ENCODE peak calls at places on chromosomes 16 and 17, in five cellular contexts. F is A549, T is HCT116, W is Panc1, N is AG04449. Q is an unnamed sample.

GRCh38 chr17:39212200-39212810 is 12.2 kb downstream of the RPL19 start:
- DNase-seq in F (no peak), T (no peak), W (no peak), N (no peak), Q (no peak)

GRCh38 chr17:75338335-75338734 is 49.1 kb upstream of the SLC25A19 start:
- DNase-seq in F (no peak), T (no peak), W (no peak), N (no peak), Q (no peak)

GRCh38 chr17:34234616-34235015 is 20.5 kb upstream of the CCL2 start:
- DNase-seq in F (no peak), T (no peak), W (no peak), N (no peak), Q (no peak)

GRCh38 chr16:64092284-64092683 is 1029.6 kb downstream of the CDH11 start:
- DNase-seq in F (peak; percentile 0), T (no peak), W (peak; percentile 36), N (peak; percentile 46), Q (no peak)

GRCh38 chr17:4594406-4595349 is 10.3 kb downstream of the SMTNL2 start:
- DNase-seq in F (no peak), T (no peak), W (no peak), N (no peak), Q (no peak)

GRCh38 chr16:75105306-75106061 is 11.1 kb downstream of the LDHD start:
- DNase-seq in F (no peak), T (no peak), W (no peak), N (no peak), Q (no peak)

GRCh38 chr16:54447606-54448440 is 161.2 kb upstream of the IRX3 start:
- DNase-seq in F (peak; percentile 49), T (no peak), W (peak; percentile 43), N (peak; percentile 45), Q (peak; percentile 32)

GRCh38 chr16:4771646-4772045 is 4.7 kb upstream of the ZNF500 start:
- DNase-seq in F (no peak), T (no peak), W (no peak), N (no peak), Q (no peak)

GRCh38 chr17:34173221-34173620 is 81.9 kb upstream of the CCL2 start:
- DNase-seq in F (no peak), T (no peak), W (no peak), N (no peak), Q (no peak)

GRCh38 chr17:57666198-57666870 is 78.8 kb downstream of the CCDC182 start:
- DNase-seq in F (no peak), T (no peak), W (no peak), N (no peak), Q (no peak)

GRCh38 chr17:6374761-6375312 is 60.1 kb downstream of the AIPL1 start:
- DNase-seq in F (peak; percentile 66), T (peak; percentile 57), W (no peak), N (no peak), Q (no peak)

GRCh38 chr16:78775161-78775561 is 675.7 kb downstream of the WWOX start:
- DNase-seq in F (no peak), T (no peak), W (no peak), N (no peak), Q (no peak)

GRCh38 chr16:87407511-87408112 is 15.5 kb downstream of the MAP1LC3B start:
- DNase-seq in F (no peak), T (peak; percentile 100), W (no peak), N (no peak), Q (no peak)

GRCh38 chr16:82011199-82011641 is at the start of gene SDR42E1:
- DNase-seq in F (peak; percentile 70), T (peak; percentile 91), W (no peak), N (no peak), Q (no peak)

GRCh38 chr17:48002920-48003685 is 32.2 kb downstream of the CDK5RAP3 start:
- DNase-seq in F (no peak), T (no peak), W (no peak), N (no peak), Q (no peak)

GRCh38 chr17:27668488-27668823 is 37.5 kb downstream of the LGALS9 start:
- DNase-seq in F (no peak), T (no peak), W (no peak), N (no peak), Q (no peak)

GRCh38 chr16:8923199-8923598 is 40.5 kb downstream of the USP7 start:
- DNase-seq in F (no peak), T (no peak), W (no peak), N (no peak), Q (no peak)

GRCh38 chr16:19502395-19503131 is 19.3 kb downstream of the GDE1 start:
- DNase-seq in F (peak; percentile 82), T (peak; percentile 73), W (peak; percentile 70), N (no peak), Q (peak; percentile 38)

GRCh38 chr17:4956493-4957061 is 5.7 kb downstream of the ENO3 start:
- DNase-seq in F (no peak), T (no peak), W (no peak), N (no peak), Q (no peak)

GRCh38 chr17:41894791-41895331 is 23.9 kb downstream of the ACLY start:
- DNase-seq in F (peak; percentile 57), T (no peak), W (no peak), N (peak; percentile 61), Q (no peak)
- TF ChIP-seq CTCF in F (no peak), T (no peak), W (no peak), N (no peak), Q (no peak)

DNA sequence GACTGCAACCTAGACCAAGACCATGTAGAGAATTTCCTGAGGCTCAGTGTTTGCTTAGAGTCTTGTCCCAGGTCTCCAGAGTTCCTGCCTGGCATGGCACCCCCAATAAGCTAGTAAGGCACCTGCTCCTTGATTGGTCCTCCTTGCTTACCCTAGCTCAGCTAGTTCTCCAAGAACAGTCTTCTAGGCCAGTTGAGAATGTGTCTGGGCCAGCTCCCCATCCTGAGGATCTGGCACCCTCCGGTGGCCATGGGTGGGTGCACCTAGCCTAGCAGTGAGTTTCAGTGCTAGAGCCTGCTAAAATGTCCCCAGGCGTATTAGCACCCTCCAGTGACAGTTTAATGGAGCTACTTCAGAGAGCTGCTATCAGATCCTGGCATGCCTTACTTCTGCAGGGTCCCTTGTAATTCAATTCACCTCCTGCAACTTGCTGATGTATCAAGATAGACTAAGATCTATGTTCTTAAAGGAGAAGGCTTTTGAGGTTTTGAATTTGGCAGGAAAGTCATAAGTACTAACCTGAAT is 44.4 kb upstream of the MED13 start:
- DNase-seq in F (peak; percentile 92), T (peak; percentile 95), W (peak; percentile 82), N (peak; percentile 7), Q (peak; percentile 50)
- TF ChIP-seq CTCF in F (peak; percentile 99), T (peak; percentile 100), W (peak; percentile 90), N (peak; percentile 75), Q (peak; percentile 86)

GRCh38 chr17:80029235-80029974 is 6.3 kb downstream of the TBC1D16 start:
- DNase-seq in F (no peak), T (no peak), W (no peak), N (peak; percentile 16), Q (no peak)
- TF ChIP-seq CTCF in F (no peak), T (no peak), W (no peak), N (no peak), Q (no peak)

GRCh38 chr17:46974086-46974485 is 5.0 kb downstream of the RPRML start:
- DNase-seq in F (no peak), T (no peak), W (no peak), N (no peak), Q (no peak)
- TF ChIP-seq CTCF in F (no peak), T (no peak), W (no peak), N (no peak), Q (no peak)

GRCh38 chr16:56605475-56605874 is 2.9 kb upstream of the MT2A start:
- DNase-seq in F (no peak), T (no peak), W (no peak), N (no peak), Q (no peak)

GRCh38 chr16:56603589-56603988 is 4.8 kb upstream of the MT2A start:
- DNase-seq in F (peak; percentile 78), T (peak; percentile 56), W (no peak), N (no peak), Q (no peak)

GRCh38 chr16:56601325-56601724 is 7.1 kb upstream of the MT2A start:
- DNase-seq in F (no peak), T (no peak), W (no peak), N (no peak), Q (no peak)

GRCh38 chr16:56604966-56605365 is 3.4 kb upstream of the MT2A start:
- DNase-seq in F (no peak), T (no peak), W (no peak), N (no peak), Q (no peak)

GRCh38 chr16:56600398-56600999 is 7.9 kb upstream of the MT2A start:
- DNase-seq in F (peak; percentile 69), T (peak; percentile 55), W (no peak), N (no peak), Q (no peak)
- TF ChIP-seq CTCF in F (peak; percentile 74), T (peak; percentile 81), W (peak; percentile 79), N (peak; percentile 65), Q (peak; percentile 76)

GRCh38 chr16:28320023-28320561 is 27.8 kb downstream of the SBK1 start:
- DNase-seq in F (no peak), T (no peak), W (no peak), N (no peak), Q (no peak)

GRCh38 chr16:28324235-28324886 is 32.0 kb downstream of the SBK1 start:
- DNase-seq in F (peak; percentile 31), T (no peak), W (no peak), N (no peak), Q (no peak)

GRCh38 chr16:28320741-28321140 is 28.4 kb downstream of the SBK1 start:
- DNase-seq in F (no peak), T (no peak), W (no peak), N (no peak), Q (no peak)

GRCh38 chr16:28319476-28320022 is 27.2 kb downstream of the SBK1 start:
- DNase-seq in F (no peak), T (no peak), W (no peak), N (no peak), Q (no peak)

DNA sequence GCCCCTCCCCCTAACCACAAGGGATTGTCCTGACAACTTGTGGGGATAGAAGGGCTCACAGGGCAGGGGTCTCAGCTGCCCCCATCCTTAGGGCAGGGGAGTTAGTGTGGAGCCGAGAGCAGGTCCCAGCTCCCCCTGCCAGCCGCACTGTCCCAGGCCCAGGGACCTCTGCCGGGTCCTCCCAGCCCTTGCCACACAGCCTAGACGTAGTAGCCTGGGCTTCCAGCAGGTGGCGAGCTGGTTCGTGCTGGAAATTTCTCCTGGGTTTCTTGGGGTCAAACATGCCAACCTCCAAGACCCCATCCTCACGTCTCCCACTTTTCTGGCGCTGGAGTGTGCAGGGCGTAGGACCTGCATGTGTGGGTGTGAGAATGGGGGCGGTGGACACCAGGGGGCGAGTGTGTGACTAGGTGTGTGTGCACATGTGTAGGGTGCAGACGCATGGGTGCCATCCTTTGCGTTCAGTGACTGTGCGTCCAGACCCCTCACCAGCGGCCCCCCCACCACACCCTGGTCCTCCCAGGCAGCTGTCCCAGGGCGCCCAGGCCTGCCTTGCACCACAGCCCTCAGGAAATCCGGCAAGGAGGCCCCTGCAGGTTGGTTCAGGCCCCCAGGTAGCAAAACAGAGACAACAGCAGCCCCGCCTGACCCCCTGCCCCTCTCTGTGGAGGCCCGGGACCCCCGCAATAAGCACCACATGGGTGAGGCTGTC is 29.5 kb downstream of the SBK1 start:
- DNase-seq in F (peak; percentile 38), T (peak; percentile 12), W (no peak), N (no peak), Q (no peak)
- TF ChIP-seq CTCF in F (peak; percentile 64), T (peak; percentile 83), W (peak; percentile 96), N (peak; percentile 76), Q (peak; percentile 90)